ENCODE peak calls at places on chromosomes 13 and 19, in nine cellular contexts. One of them, this sample, is unnamed.

GRCh38 chr13:31063734-31064133 is 98.0 kb downstream of the HSPH1 start:
- DNase-seq in natural killer cell: no peak
- DNase-seq in astrocyte of the hippocampus: no peak
- DNase-seq in activated B cell treated with CpG ODN at 0.5 μM for 24 hours: no peak
- DNase-seq in lower leg skin: no peak
- DNase-seq in foreskin fibroblast: no peak
- DNase-seq in substantia nigra: no peak
- DNase-seq in omental fat pad: no peak
- DNase-seq in neural progenitor cell: no peak
- DNase-seq in this sample: no peak

GRCh38 chr13:52903320-52903719 is 54.9 kb upstream of the PCDH8 start:
- DNase-seq in natural killer cell: no peak
- DNase-seq in astrocyte of the hippocampus: no peak
- DNase-seq in activated B cell treated with CpG ODN at 0.5 μM for 24 hours: no peak
- DNase-seq in lower leg skin: no peak
- DNase-seq in foreskin fibroblast: no peak
- DNase-seq in substantia nigra: no peak
- DNase-seq in omental fat pad: no peak
- DNase-seq in neural progenitor cell: no peak
- DNase-seq in this sample: no peak

GRCh38 chr19:53870485-53870844 is 2.8 kb downstream of the MYADM start:
- DNase-seq in natural killer cell: peak; percentile 28
- DNase-seq in astrocyte of the hippocampus: no peak
- DNase-seq in activated B cell treated with CpG ODN at 0.5 μM for 24 hours: peak; percentile 34
- DNase-seq in lower leg skin: no peak
- DNase-seq in foreskin fibroblast: no peak
- DNase-seq in substantia nigra: no peak
- DNase-seq in omental fat pad: no peak
- DNase-seq in neural progenitor cell: peak; percentile 63
- DNase-seq in this sample: no peak

GRCh38 chr19:45472557-45473365 is 5.0 kb downstream of the FOSB start:
- DNase-seq in natural killer cell: peak; percentile 49
- DNase-seq in astrocyte of the hippocampus: peak; percentile 43
- DNase-seq in activated B cell treated with CpG ODN at 0.5 μM for 24 hours: no peak
- DNase-seq in lower leg skin: no peak
- DNase-seq in foreskin fibroblast: no peak
- DNase-seq in substantia nigra: no peak
- DNase-seq in omental fat pad: no peak
- DNase-seq in neural progenitor cell: peak; percentile 32
- DNase-seq in this sample: no peak

GRCh38 chr13:95920485-95920884 is 132.7 kb downstream of the UGGT2 start:
- DNase-seq in natural killer cell: no peak
- DNase-seq in astrocyte of the hippocampus: peak; percentile 63
- DNase-seq in activated B cell treated with CpG ODN at 0.5 μM for 24 hours: no peak
- DNase-seq in lower leg skin: no peak
- DNase-seq in foreskin fibroblast: no peak
- DNase-seq in substantia nigra: no peak
- DNase-seq in omental fat pad: no peak
- DNase-seq in neural progenitor cell: no peak
- DNase-seq in this sample: no peak

GRCh38 chr19:19520989-19521388 is 5.0 kb downstream of the NDUFA13 start:
- DNase-seq in natural killer cell: no peak
- DNase-seq in astrocyte of the hippocampus: no peak
- DNase-seq in activated B cell treated with CpG ODN at 0.5 μM for 24 hours: no peak
- DNase-seq in lower leg skin: no peak
- DNase-seq in foreskin fibroblast: no peak
- DNase-seq in substantia nigra: no peak
- DNase-seq in omental fat pad: no peak
- DNase-seq in neural progenitor cell: no peak
- DNase-seq in this sample: no peak

GRCh38 chr19:35346193-35347052 is 1.3 kb upstream of the FFAR1 start:
- DNase-seq in natural killer cell: peak; percentile 20
- DNase-seq in astrocyte of the hippocampus: no peak
- DNase-seq in activated B cell treated with CpG ODN at 0.5 μM for 24 hours: peak; percentile 79
- DNase-seq in lower leg skin: no peak
- DNase-seq in foreskin fibroblast: no peak
- DNase-seq in substantia nigra: no peak
- DNase-seq in omental fat pad: peak; percentile 24
- DNase-seq in neural progenitor cell: no peak
- DNase-seq in this sample: no peak

GRCh38 chr19:4058696-4059492 is 7.8 kb downstream of the ZBTB7A start:
- DNase-seq in natural killer cell: no peak
- DNase-seq in astrocyte of the hippocampus: no peak
- DNase-seq in activated B cell treated with CpG ODN at 0.5 μM for 24 hours: no peak
- DNase-seq in lower leg skin: no peak
- DNase-seq in foreskin fibroblast: no peak
- DNase-seq in substantia nigra: peak; percentile 49
- DNase-seq in omental fat pad: no peak
- DNase-seq in neural progenitor cell: no peak
- DNase-seq in this sample: peak; percentile 61

GRCh38 chr19:8005534-8006256 is at the start of gene ELAVL1:
- DNase-seq in natural killer cell: peak; percentile 92
- DNase-seq in astrocyte of the hippocampus: peak; percentile 98
- DNase-seq in activated B cell treated with CpG ODN at 0.5 μM for 24 hours: peak; percentile 92
- DNase-seq in lower leg skin: peak; percentile 74
- DNase-seq in foreskin fibroblast: peak; percentile 91
- DNase-seq in substantia nigra: peak; percentile 68
- DNase-seq in omental fat pad: peak; percentile 64
- DNase-seq in neural progenitor cell: peak; percentile 98
- DNase-seq in this sample: no peak

GRCh38 chr13:48942131-48942530 is 33.6 kb upstream of the FNDC3A start:
- DNase-seq in natural killer cell: no peak
- DNase-seq in astrocyte of the hippocampus: peak; percentile 41
- DNase-seq in activated B cell treated with CpG ODN at 0.5 μM for 24 hours: no peak
- DNase-seq in lower leg skin: no peak
- DNase-seq in foreskin fibroblast: peak; percentile 35
- DNase-seq in substantia nigra: no peak
- DNase-seq in omental fat pad: no peak
- DNase-seq in neural progenitor cell: no peak
- DNase-seq in this sample: no peak

GRCh38 chr13:94309997-94310842 is 169.3 kb downstream of the DCT start:
- DNase-seq in natural killer cell: no peak
- DNase-seq in astrocyte of the hippocampus: peak; percentile 81
- DNase-seq in activated B cell treated with CpG ODN at 0.5 μM for 24 hours: no peak
- DNase-seq in lower leg skin: no peak
- DNase-seq in foreskin fibroblast: peak; percentile 67
- DNase-seq in substantia nigra: no peak
- DNase-seq in omental fat pad: no peak
- DNase-seq in neural progenitor cell: no peak
- DNase-seq in this sample: no peak

GRCh38 chr13:72643339-72643989 is 84.0 kb downstream of the MZT1 start:
- DNase-seq in natural killer cell: peak; percentile 17
- DNase-seq in astrocyte of the hippocampus: peak; percentile 34
- DNase-seq in activated B cell treated with CpG ODN at 0.5 μM for 24 hours: no peak
- DNase-seq in lower leg skin: no peak
- DNase-seq in foreskin fibroblast: no peak
- DNase-seq in substantia nigra: no peak
- DNase-seq in omental fat pad: peak; percentile 53
- DNase-seq in neural progenitor cell: peak; percentile 35
- DNase-seq in this sample: peak; percentile 51

GRCh38 chr19:35851213-35852028 is 883 bp downstream of the NPHS1 start:
- DNase-seq in natural killer cell: no peak
- DNase-seq in astrocyte of the hippocampus: no peak
- DNase-seq in activated B cell treated with CpG ODN at 0.5 μM for 24 hours: no peak
- DNase-seq in lower leg skin: no peak
- DNase-seq in foreskin fibroblast: no peak
- DNase-seq in substantia nigra: no peak
- DNase-seq in omental fat pad: no peak
- DNase-seq in neural progenitor cell: peak; percentile 77
- DNase-seq in this sample: no peak

GRCh38 chr19:30666301-30666803 is 294.2 kb downstream of the ZNF536 start:
- DNase-seq in natural killer cell: peak; percentile 23
- DNase-seq in astrocyte of the hippocampus: peak; percentile 58
- DNase-seq in activated B cell treated with CpG ODN at 0.5 μM for 24 hours: no peak
- DNase-seq in lower leg skin: no peak
- DNase-seq in foreskin fibroblast: peak; percentile 9
- DNase-seq in substantia nigra: no peak
- DNase-seq in omental fat pad: no peak
- DNase-seq in neural progenitor cell: peak; percentile 80
- DNase-seq in this sample: no peak

GRCh38 chr19:14081797-14082674 is 3.5 kb downstream of the C19orf67 start:
- DNase-seq in natural killer cell: no peak
- DNase-seq in astrocyte of the hippocampus: peak; percentile 59
- DNase-seq in activated B cell treated with CpG ODN at 0.5 μM for 24 hours: no peak
- DNase-seq in lower leg skin: peak; percentile 50
- DNase-seq in foreskin fibroblast: no peak
- DNase-seq in substantia nigra: no peak
- DNase-seq in omental fat pad: no peak
- DNase-seq in neural progenitor cell: peak; percentile 34
- DNase-seq in this sample: no peak

GRCh38 chr13:110913322-110913721 is 1.5 kb downstream of the ANKRD10 start:
- DNase-seq in natural killer cell: peak; percentile 28
- DNase-seq in astrocyte of the hippocampus: peak; percentile 30
- DNase-seq in activated B cell treated with CpG ODN at 0.5 μM for 24 hours: no peak
- DNase-seq in lower leg skin: no peak
- DNase-seq in foreskin fibroblast: no peak
- DNase-seq in substantia nigra: no peak
- DNase-seq in omental fat pad: no peak
- DNase-seq in neural progenitor cell: peak; percentile 18
- DNase-seq in this sample: no peak

GRCh38 chr19:27392027-27392632 is 1820.8 kb downstream of the UQCRFS1 start:
- DNase-seq in natural killer cell: no peak
- DNase-seq in astrocyte of the hippocampus: no peak
- DNase-seq in activated B cell treated with CpG ODN at 0.5 μM for 24 hours: no peak
- DNase-seq in lower leg skin: no peak
- DNase-seq in foreskin fibroblast: no peak
- DNase-seq in substantia nigra: no peak
- DNase-seq in omental fat pad: no peak
- DNase-seq in neural progenitor cell: no peak
- DNase-seq in this sample: peak; percentile 24

GRCh38 chr19:46635920-46636761 is at the start of gene GNG8:
- DNase-seq in natural killer cell: no peak
- DNase-seq in astrocyte of the hippocampus: no peak
- DNase-seq in activated B cell treated with CpG ODN at 0.5 μM for 24 hours: peak; percentile 51
- DNase-seq in lower leg skin: no peak
- DNase-seq in foreskin fibroblast: no peak
- DNase-seq in substantia nigra: no peak
- DNase-seq in omental fat pad: no peak
- DNase-seq in neural progenitor cell: peak; percentile 72
- DNase-seq in this sample: peak; percentile 59

GRCh38 chr19:16342002-16342715 is 17.5 kb downstream of the KLF2 start:
- DNase-seq in natural killer cell: peak; percentile 49
- DNase-seq in astrocyte of the hippocampus: peak; percentile 69
- DNase-seq in activated B cell treated with CpG ODN at 0.5 μM for 24 hours: peak; percentile 59
- DNase-seq in lower leg skin: peak; percentile 63
- DNase-seq in foreskin fibroblast: no peak
- DNase-seq in substantia nigra: no peak
- DNase-seq in omental fat pad: no peak
- DNase-seq in neural progenitor cell: no peak
- DNase-seq in this sample: no peak

GRCh38 chr13:84810781-84811180 is 928.5 kb upstream of the SLITRK1 start:
- DNase-seq in natural killer cell: no peak
- DNase-seq in astrocyte of the hippocampus: no peak
- DNase-seq in activated B cell treated with CpG ODN at 0.5 μM for 24 hours: no peak
- DNase-seq in lower leg skin: no peak
- DNase-seq in foreskin fibroblast: no peak
- DNase-seq in substantia nigra: no peak
- DNase-seq in omental fat pad: no peak
- DNase-seq in neural progenitor cell: no peak
- DNase-seq in this sample: no peak

GRCh38 chr19:5925830-5926459 is 11.9 kb downstream of the CAPS start:
- DNase-seq in natural killer cell: no peak
- DNase-seq in astrocyte of the hippocampus: no peak
- DNase-seq in activated B cell treated with CpG ODN at 0.5 μM for 24 hours: no peak
- DNase-seq in lower leg skin: no peak
- DNase-seq in foreskin fibroblast: no peak
- DNase-seq in substantia nigra: no peak
- DNase-seq in omental fat pad: no peak
- DNase-seq in neural progenitor cell: no peak
- DNase-seq in this sample: no peak

GRCh38 chr13:59867867-59868266 is 295.9 kb downstream of the DIAPH3 start:
- DNase-seq in natural killer cell: no peak
- DNase-seq in astrocyte of the hippocampus: no peak
- DNase-seq in activated B cell treated with CpG ODN at 0.5 μM for 24 hours: no peak
- DNase-seq in lower leg skin: no peak
- DNase-seq in foreskin fibroblast: no peak
- DNase-seq in substantia nigra: no peak
- DNase-seq in omental fat pad: no peak
- DNase-seq in neural progenitor cell: no peak
- DNase-seq in this sample: no peak

GRCh38 chr19:3548594-3548993 is 8.8 kb downstream of the MFSD12 start:
- DNase-seq in natural killer cell: no peak
- DNase-seq in astrocyte of the hippocampus: peak; percentile 46
- DNase-seq in activated B cell treated with CpG ODN at 0.5 μM for 24 hours: no peak
- DNase-seq in lower leg skin: no peak
- DNase-seq in foreskin fibroblast: no peak
- DNase-seq in substantia nigra: no peak
- DNase-seq in omental fat pad: no peak
- DNase-seq in neural progenitor cell: no peak
- DNase-seq in this sample: no peak

GRCh38 chr19:1255186-1256161 is 7.1 kb downstream of the MIDN start:
- DNase-seq in natural killer cell: peak; percentile 21
- DNase-seq in astrocyte of the hippocampus: no peak
- DNase-seq in activated B cell treated with CpG ODN at 0.5 μM for 24 hours: no peak
- DNase-seq in lower leg skin: no peak
- DNase-seq in foreskin fibroblast: no peak
- DNase-seq in substantia nigra: peak; percentile 74
- DNase-seq in omental fat pad: no peak
- DNase-seq in neural progenitor cell: no peak
- DNase-seq in this sample: no peak

GRCh38 chr13:112981361-112981905 is 12.4 kb downstream of the MCF2L start:
- DNase-seq in natural killer cell: no peak
- DNase-seq in astrocyte of the hippocampus: no peak
- DNase-seq in activated B cell treated with CpG ODN at 0.5 μM for 24 hours: no peak
- DNase-seq in lower leg skin: no peak
- DNase-seq in foreskin fibroblast: no peak
- DNase-seq in substantia nigra: no peak
- DNase-seq in omental fat pad: no peak
- DNase-seq in neural progenitor cell: no peak
- DNase-seq in this sample: no peak

This sample was measured in RWPE2.